ENCODE peak calls at places on chromosomes 13 and 19, in four cellular contexts. C, G, M and K are unnamed samples.

GRCh38 chr13:98746968-98747367 is 5.5 kb downstream of the SLC15A1 start:
- DNase-seq in G (no peak), M (no peak), C (no peak), K (no peak)

GRCh38 chr19:36245210-36246005 is 30.5 kb downstream of the ZNF146 start:
- DNase-seq in G (no peak), C (peak; percentile 9), M (no peak), K (no peak)

GRCh38 chr13:107284168-107284567 is 716.2 kb upstream of the ARGLU1 start:
- DNase-seq in M (no peak), G (no peak), C (no peak), K (no peak)

GRCh38 chr13:97125051-97125809 is 96.9 kb upstream of the MBNL2 start:
- DNase-seq in G (no peak), C (peak; percentile 69), M (no peak), K (no peak)

GRCh38 chr19:38068851-38069250 is 155.2 kb downstream of the DPF1 start:
- DNase-seq in C (no peak), M (no peak), G (no peak), K (no peak)

GRCh38 chr19:6402834-6403608 is 10.1 kb upstream of the GTF2F1 start:
- DNase-seq in M (no peak), C (no peak), G (no peak), K (no peak)

GRCh38 chr19:13872695-13873389 is 4.1 kb upstream of the NANOS3 start:
- DNase-seq in M (no peak), G (no peak), C (peak; percentile 51), K (no peak)

GRCh38 chr13:114115191-114115671 is 17.2 kb downstream of the RASA3 start:
- DNase-seq in G (peak; percentile 64), C (peak; percentile 59), M (peak; percentile 81), K (peak; percentile 75)

GRCh38 chr13:41137951-41138350 is 5.3 kb upstream of the KBTBD6 start:
- DNase-seq in M (no peak), G (no peak), C (no peak), K (no peak)

GRCh38 chr13:20441879-20442278 is 83.8 kb downstream of the CRYL1 start:
- DNase-seq in G (no peak), M (no peak), C (no peak), K (no peak)

GRCh38 chr19:3387645-3388589 is 21.5 kb downstream of the NFIC start:
- DNase-seq in C (no peak), G (peak; percentile 47), M (peak; percentile 88), K (no peak)